ENCODE peak calls at places on chromosomes 13 and 19, in nine cellular contexts. One of them, this sample, is unnamed.

GRCh38 chr19:49616945-49617344 is 23.0 kb downstream of the RRAS start:
- DNase-seq in RWPE1: no peak
- DNase-seq in GM03348: no peak
- DNase-seq in NCI-H1092 treated with DMSO at 0.1 percent for 48 hours: no peak
- DNase-seq in T follicular helper cell: no peak
- DNase-seq in stimulated activated CD8-positive, alpha-beta memory T cell treated with anti-CD3 and anti-CD28 coated beads, Interleukin-7, amount 100 ng/mL, for 1 hour: no peak
- DNase-seq in activated T-cell treated with anti-CD3 and anti-CD28 coated beads for 48 hours: no peak
- DNase-seq in activated CD4-positive, alpha-beta memory T cell treated with anti-CD3 and anti-CD28 coated beads, Interleukin-2, amount 10 ng/mL, durations not matched to agents 7 days and 5 days: no peak
- DNase-seq in SW480: no peak
- DNase-seq in this sample: no peak

GRCh38 chr19:6794817-6795431 is 22.4 kb downstream of the VAV1 start:
- DNase-seq in RWPE1: no peak
- DNase-seq in GM03348: no peak
- DNase-seq in NCI-H1092 treated with DMSO at 0.1 percent for 48 hours: no peak
- DNase-seq in T follicular helper cell: no peak
- DNase-seq in stimulated activated CD8-positive, alpha-beta memory T cell treated with anti-CD3 and anti-CD28 coated beads, Interleukin-7, amount 100 ng/mL, for 1 hour: no peak
- DNase-seq in activated T-cell treated with anti-CD3 and anti-CD28 coated beads for 48 hours: no peak
- DNase-seq in activated CD4-positive, alpha-beta memory T cell treated with anti-CD3 and anti-CD28 coated beads, Interleukin-2, amount 10 ng/mL, durations not matched to agents 7 days and 5 days: no peak
- DNase-seq in SW480: no peak
- DNase-seq in this sample: no peak

GRCh38 chr13:21933001-21933400 is 262.1 kb downstream of the FGF9 start:
- DNase-seq in RWPE1: no peak
- DNase-seq in GM03348: no peak
- DNase-seq in NCI-H1092 treated with DMSO at 0.1 percent for 48 hours: peak; percentile 54
- DNase-seq in T follicular helper cell: no peak
- DNase-seq in stimulated activated CD8-positive, alpha-beta memory T cell treated with anti-CD3 and anti-CD28 coated beads, Interleukin-7, amount 100 ng/mL, for 1 hour: no peak
- DNase-seq in activated T-cell treated with anti-CD3 and anti-CD28 coated beads for 48 hours: no peak
- DNase-seq in activated CD4-positive, alpha-beta memory T cell treated with anti-CD3 and anti-CD28 coated beads, Interleukin-2, amount 10 ng/mL, durations not matched to agents 7 days and 5 days: no peak
- DNase-seq in SW480: no peak
- DNase-seq in this sample: no peak

GRCh38 chr13:111573801-111574200 is 253.4 kb downstream of the TEX29 start:
- DNase-seq in RWPE1: no peak
- DNase-seq in GM03348: no peak
- DNase-seq in NCI-H1092 treated with DMSO at 0.1 percent for 48 hours: peak; percentile 54
- DNase-seq in T follicular helper cell: no peak
- DNase-seq in stimulated activated CD8-positive, alpha-beta memory T cell treated with anti-CD3 and anti-CD28 coated beads, Interleukin-7, amount 100 ng/mL, for 1 hour: no peak
- DNase-seq in activated T-cell treated with anti-CD3 and anti-CD28 coated beads for 48 hours: no peak
- DNase-seq in activated CD4-positive, alpha-beta memory T cell treated with anti-CD3 and anti-CD28 coated beads, Interleukin-2, amount 10 ng/mL, durations not matched to agents 7 days and 5 days: no peak
- DNase-seq in SW480: no peak
- DNase-seq in this sample: no peak

GRCh38 chr19:2226051-2226839 is 9.9 kb downstream of the PLEKHJ1 start:
- DNase-seq in RWPE1: no peak
- DNase-seq in GM03348: no peak
- DNase-seq in NCI-H1092 treated with DMSO at 0.1 percent for 48 hours: no peak
- DNase-seq in T follicular helper cell: no peak
- DNase-seq in stimulated activated CD8-positive, alpha-beta memory T cell treated with anti-CD3 and anti-CD28 coated beads, Interleukin-7, amount 100 ng/mL, for 1 hour: no peak
- DNase-seq in activated T-cell treated with anti-CD3 and anti-CD28 coated beads for 48 hours: no peak
- DNase-seq in activated CD4-positive, alpha-beta memory T cell treated with anti-CD3 and anti-CD28 coated beads, Interleukin-2, amount 10 ng/mL, durations not matched to agents 7 days and 5 days: no peak
- DNase-seq in SW480: no peak
- DNase-seq in this sample: no peak

GRCh38 chr19:12293771-12294307 is 844 bp downstream of the ZNF44 start:
- DNase-seq in RWPE1: peak; percentile 58
- DNase-seq in GM03348: peak; percentile 66
- DNase-seq in NCI-H1092 treated with DMSO at 0.1 percent for 48 hours: no peak
- DNase-seq in T follicular helper cell: peak; percentile 19
- DNase-seq in stimulated activated CD8-positive, alpha-beta memory T cell treated with anti-CD3 and anti-CD28 coated beads, Interleukin-7, amount 100 ng/mL, for 1 hour: no peak
- DNase-seq in activated T-cell treated with anti-CD3 and anti-CD28 coated beads for 48 hours: peak; percentile 55
- DNase-seq in activated CD4-positive, alpha-beta memory T cell treated with anti-CD3 and anti-CD28 coated beads, Interleukin-2, amount 10 ng/mL, durations not matched to agents 7 days and 5 days: peak; percentile 80
- DNase-seq in SW480: peak; percentile 76
- DNase-seq in this sample: peak; percentile 40

GRCh38 chr13:56720841-56721240 is 419.9 kb upstream of the PRR20A start:
- DNase-seq in RWPE1: peak; percentile 20
- DNase-seq in GM03348: no peak
- DNase-seq in NCI-H1092 treated with DMSO at 0.1 percent for 48 hours: no peak
- DNase-seq in T follicular helper cell: no peak
- DNase-seq in stimulated activated CD8-positive, alpha-beta memory T cell treated with anti-CD3 and anti-CD28 coated beads, Interleukin-7, amount 100 ng/mL, for 1 hour: no peak
- DNase-seq in activated T-cell treated with anti-CD3 and anti-CD28 coated beads for 48 hours: no peak
- DNase-seq in activated CD4-positive, alpha-beta memory T cell treated with anti-CD3 and anti-CD28 coated beads, Interleukin-2, amount 10 ng/mL, durations not matched to agents 7 days and 5 days: no peak
- DNase-seq in SW480: no peak
- DNase-seq in this sample: no peak

GRCh38 chr19:54428323-54429175 is 13.3 kb downstream of the TTYH1 start:
- DNase-seq in RWPE1: no peak
- DNase-seq in GM03348: no peak
- DNase-seq in NCI-H1092 treated with DMSO at 0.1 percent for 48 hours: no peak
- DNase-seq in T follicular helper cell: no peak
- DNase-seq in stimulated activated CD8-positive, alpha-beta memory T cell treated with anti-CD3 and anti-CD28 coated beads, Interleukin-7, amount 100 ng/mL, for 1 hour: no peak
- DNase-seq in activated T-cell treated with anti-CD3 and anti-CD28 coated beads for 48 hours: no peak
- DNase-seq in activated CD4-positive, alpha-beta memory T cell treated with anti-CD3 and anti-CD28 coated beads, Interleukin-2, amount 10 ng/mL, durations not matched to agents 7 days and 5 days: no peak
- DNase-seq in SW480: no peak
- DNase-seq in this sample: no peak

GRCh38 chr19:42281175-42282035 is 12.4 kb downstream of the CIC start:
- DNase-seq in RWPE1: peak; percentile 56
- DNase-seq in GM03348: no peak
- DNase-seq in NCI-H1092 treated with DMSO at 0.1 percent for 48 hours: peak; percentile 60
- DNase-seq in T follicular helper cell: no peak
- DNase-seq in stimulated activated CD8-positive, alpha-beta memory T cell treated with anti-CD3 and anti-CD28 coated beads, Interleukin-7, amount 100 ng/mL, for 1 hour: no peak
- DNase-seq in activated T-cell treated with anti-CD3 and anti-CD28 coated beads for 48 hours: peak; percentile 31
- DNase-seq in activated CD4-positive, alpha-beta memory T cell treated with anti-CD3 and anti-CD28 coated beads, Interleukin-2, amount 10 ng/mL, durations not matched to agents 7 days and 5 days: peak; percentile 34
- DNase-seq in SW480: peak; percentile 74
- DNase-seq in this sample: no peak

GRCh38 chr13:98509271-98510155 is 67.4 kb downstream of the STK24 start:
- DNase-seq in RWPE1: peak; percentile 80
- DNase-seq in GM03348: peak; percentile 86
- DNase-seq in NCI-H1092 treated with DMSO at 0.1 percent for 48 hours: no peak
- DNase-seq in T follicular helper cell: no peak
- DNase-seq in stimulated activated CD8-positive, alpha-beta memory T cell treated with anti-CD3 and anti-CD28 coated beads, Interleukin-7, amount 100 ng/mL, for 1 hour: no peak
- DNase-seq in activated T-cell treated with anti-CD3 and anti-CD28 coated beads for 48 hours: peak; percentile 50
- DNase-seq in activated CD4-positive, alpha-beta memory T cell treated with anti-CD3 and anti-CD28 coated beads, Interleukin-2, amount 10 ng/mL, durations not matched to agents 7 days and 5 days: peak; percentile 69
- DNase-seq in SW480: peak; percentile 91
- DNase-seq in this sample: no peak

GRCh38 chr19:5914946-5915781 is 1.1 kb downstream of the CAPS start:
- DNase-seq in RWPE1: no peak
- DNase-seq in GM03348: no peak
- DNase-seq in NCI-H1092 treated with DMSO at 0.1 percent for 48 hours: no peak
- DNase-seq in T follicular helper cell: no peak
- DNase-seq in stimulated activated CD8-positive, alpha-beta memory T cell treated with anti-CD3 and anti-CD28 coated beads, Interleukin-7, amount 100 ng/mL, for 1 hour: no peak
- DNase-seq in activated T-cell treated with anti-CD3 and anti-CD28 coated beads for 48 hours: no peak
- DNase-seq in activated CD4-positive, alpha-beta memory T cell treated with anti-CD3 and anti-CD28 coated beads, Interleukin-2, amount 10 ng/mL, durations not matched to agents 7 days and 5 days: no peak
- DNase-seq in SW480: no peak
- DNase-seq in this sample: no peak

GRCh38 chr13:52047463-52047862 is 23.0 kb downstream of the UTP14C start:
- DNase-seq in RWPE1: no peak
- DNase-seq in GM03348: no peak
- DNase-seq in NCI-H1092 treated with DMSO at 0.1 percent for 48 hours: no peak
- DNase-seq in T follicular helper cell: no peak
- DNase-seq in stimulated activated CD8-positive, alpha-beta memory T cell treated with anti-CD3 and anti-CD28 coated beads, Interleukin-7, amount 100 ng/mL, for 1 hour: no peak
- DNase-seq in activated T-cell treated with anti-CD3 and anti-CD28 coated beads for 48 hours: no peak
- DNase-seq in activated CD4-positive, alpha-beta memory T cell treated with anti-CD3 and anti-CD28 coated beads, Interleukin-2, amount 10 ng/mL, durations not matched to agents 7 days and 5 days: no peak
- DNase-seq in SW480: no peak
- DNase-seq in this sample: no peak

GRCh38 chr19:45075215-45076028 is 856 bp downstream of the ZNF296 start:
- DNase-seq in RWPE1: peak; percentile 89
- DNase-seq in GM03348: peak; percentile 53
- DNase-seq in NCI-H1092 treated with DMSO at 0.1 percent for 48 hours: no peak
- DNase-seq in T follicular helper cell: no peak
- DNase-seq in stimulated activated CD8-positive, alpha-beta memory T cell treated with anti-CD3 and anti-CD28 coated beads, Interleukin-7, amount 100 ng/mL, for 1 hour: no peak
- DNase-seq in activated T-cell treated with anti-CD3 and anti-CD28 coated beads for 48 hours: no peak
- DNase-seq in activated CD4-positive, alpha-beta memory T cell treated with anti-CD3 and anti-CD28 coated beads, Interleukin-2, amount 10 ng/mL, durations not matched to agents 7 days and 5 days: peak; percentile 68
- DNase-seq in SW480: peak; percentile 91
- DNase-seq in this sample: no peak

GRCh38 chr19:51687791-51688664 is 5.1 kb upstream of the SPACA6 start:
- DNase-seq in RWPE1: peak; percentile 53
- DNase-seq in GM03348: peak; percentile 74
- DNase-seq in NCI-H1092 treated with DMSO at 0.1 percent for 48 hours: peak; percentile 33
- DNase-seq in T follicular helper cell: no peak
- DNase-seq in stimulated activated CD8-positive, alpha-beta memory T cell treated with anti-CD3 and anti-CD28 coated beads, Interleukin-7, amount 100 ng/mL, for 1 hour: no peak
- DNase-seq in activated T-cell treated with anti-CD3 and anti-CD28 coated beads for 48 hours: no peak
- DNase-seq in activated CD4-positive, alpha-beta memory T cell treated with anti-CD3 and anti-CD28 coated beads, Interleukin-2, amount 10 ng/mL, durations not matched to agents 7 days and 5 days: no peak
- DNase-seq in SW480: peak; percentile 65
- DNase-seq in this sample: no peak

GRCh38 chr19:18644144-18645034 is 7.6 kb downstream of the KLHL26 start:
- DNase-seq in RWPE1: no peak
- DNase-seq in GM03348: no peak
- DNase-seq in NCI-H1092 treated with DMSO at 0.1 percent for 48 hours: no peak
- DNase-seq in T follicular helper cell: no peak
- DNase-seq in stimulated activated CD8-positive, alpha-beta memory T cell treated with anti-CD3 and anti-CD28 coated beads, Interleukin-7, amount 100 ng/mL, for 1 hour: no peak
- DNase-seq in activated T-cell treated with anti-CD3 and anti-CD28 coated beads for 48 hours: no peak
- DNase-seq in activated CD4-positive, alpha-beta memory T cell treated with anti-CD3 and anti-CD28 coated beads, Interleukin-2, amount 10 ng/mL, durations not matched to agents 7 days and 5 days: no peak
- DNase-seq in SW480: no peak
- DNase-seq in this sample: no peak

GRCh38 chr13:44292545-44292944 is 81.1 kb upstream of the SERP2 start:
- DNase-seq in RWPE1: no peak
- DNase-seq in GM03348: no peak
- DNase-seq in NCI-H1092 treated with DMSO at 0.1 percent for 48 hours: no peak
- DNase-seq in T follicular helper cell: no peak
- DNase-seq in stimulated activated CD8-positive, alpha-beta memory T cell treated with anti-CD3 and anti-CD28 coated beads, Interleukin-7, amount 100 ng/mL, for 1 hour: no peak
- DNase-seq in activated T-cell treated with anti-CD3 and anti-CD28 coated beads for 48 hours: no peak
- DNase-seq in activated CD4-positive, alpha-beta memory T cell treated with anti-CD3 and anti-CD28 coated beads, Interleukin-2, amount 10 ng/mL, durations not matched to agents 7 days and 5 days: no peak
- DNase-seq in SW480: no peak
- DNase-seq in this sample: no peak

GRCh38 chr19:17107546-17108452 is 32.2 kb downstream of the MYO9B start:
- DNase-seq in RWPE1: peak; percentile 99
- DNase-seq in GM03348: peak; percentile 97
- DNase-seq in NCI-H1092 treated with DMSO at 0.1 percent for 48 hours: no peak
- DNase-seq in T follicular helper cell: no peak
- DNase-seq in stimulated activated CD8-positive, alpha-beta memory T cell treated with anti-CD3 and anti-CD28 coated beads, Interleukin-7, amount 100 ng/mL, for 1 hour: no peak
- DNase-seq in activated T-cell treated with anti-CD3 and anti-CD28 coated beads for 48 hours: no peak
- DNase-seq in activated CD4-positive, alpha-beta memory T cell treated with anti-CD3 and anti-CD28 coated beads, Interleukin-2, amount 10 ng/mL, durations not matched to agents 7 days and 5 days: no peak
- DNase-seq in SW480: peak; percentile 80
- DNase-seq in this sample: no peak

GRCh38 chr19:13181747-13182388 is 31.7 kb downstream of the IER2 start:
- DNase-seq in RWPE1: no peak
- DNase-seq in GM03348: peak; percentile 71
- DNase-seq in NCI-H1092 treated with DMSO at 0.1 percent for 48 hours: peak; percentile 38
- DNase-seq in T follicular helper cell: no peak
- DNase-seq in stimulated activated CD8-positive, alpha-beta memory T cell treated with anti-CD3 and anti-CD28 coated beads, Interleukin-7, amount 100 ng/mL, for 1 hour: no peak
- DNase-seq in activated T-cell treated with anti-CD3 and anti-CD28 coated beads for 48 hours: no peak
- DNase-seq in activated CD4-positive, alpha-beta memory T cell treated with anti-CD3 and anti-CD28 coated beads, Interleukin-2, amount 10 ng/mL, durations not matched to agents 7 days and 5 days: peak; percentile 20
- DNase-seq in SW480: no peak
- DNase-seq in this sample: peak; percentile 34

GRCh38 chr19:2269244-2270156 is 12.5 kb downstream of the PEAK3 start:
- DNase-seq in RWPE1: peak; percentile 100
- DNase-seq in GM03348: peak; percentile 100
- DNase-seq in NCI-H1092 treated with DMSO at 0.1 percent for 48 hours: peak; percentile 97
- DNase-seq in T follicular helper cell: peak; percentile 99
- DNase-seq in stimulated activated CD8-positive, alpha-beta memory T cell treated with anti-CD3 and anti-CD28 coated beads, Interleukin-7, amount 100 ng/mL, for 1 hour: peak; percentile 98
- DNase-seq in activated T-cell treated with anti-CD3 and anti-CD28 coated beads for 48 hours: peak; percentile 99
- DNase-seq in activated CD4-positive, alpha-beta memory T cell treated with anti-CD3 and anti-CD28 coated beads, Interleukin-2, amount 10 ng/mL, durations not matched to agents 7 days and 5 days: peak; percentile 99
- DNase-seq in SW480: peak; percentile 90
- DNase-seq in this sample: peak; percentile 99

This sample was measured in central memory CD8-positive, alpha-beta T cell.